ENCODE peak calls at places on chromosomes 5 and 9, in five cellular contexts. E is A673, Q is lung, Z is cardiac muscle cell, B is HCT116. S is an unnamed sample.

GRCh38 chr5:65037845-65038815 is 269.4 kb downstream of the CWC27 start:
- DNase-seq in B (peak; percentile 65), Q (no peak), Z (no peak), E (peak; percentile 42), S (peak; percentile 23)

GRCh38 chr9:85522459-85523092 is 219.2 kb downstream of the AGTPBP1 start:
- DNase-seq in Q (no peak), B (no peak), Z (peak; percentile 35), E (peak; percentile 55), S (peak; percentile 11)

GRCh38 chr9:137318976-137319375 is 16.9 kb upstream of the NRARP start:
- DNase-seq in Z (peak; percentile 25), Q (no peak), B (no peak), E (no peak), S (no peak)

GRCh38 chr5:119398713-119399492 is 43.1 kb downstream of the TNFAIP8 start:
- DNase-seq in Q (peak; percentile 44), E (no peak), B (no peak), Z (no peak), S (peak; percentile 73)

GRCh38 chr5:68303038-68303738 is 87.6 kb downstream of the PIK3R1 start:
- DNase-seq in B (no peak), E (no peak), Z (peak; percentile 25), Q (no peak), S (no peak)

GRCh38 chr9:89366711-89367110 is 48.4 kb downstream of the SECISBP2 start:
- DNase-seq in Z (no peak), B (no peak), Q (no peak), E (no peak), S (no peak)

GRCh38 chr9:27368317-27368985 is 71.5 kb upstream of the EQTN start:
- DNase-seq in Z (no peak), Q (no peak), E (no peak), B (no peak), S (no peak)

GRCh38 chr9:77952641-77953341 is 78.8 kb downstream of the GNAQ start:
- DNase-seq in Z (no peak), B (no peak), E (peak; percentile 19), Q (no peak), S (no peak)

GRCh38 chr5:175652741-175653663 is 4.9 kb upstream of the HRH2 start:
- DNase-seq in B (no peak), Q (no peak), E (no peak), Z (no peak), S (peak; percentile 15)

GRCh38 chr9:73869261-73869660 is 627.9 kb upstream of the RORB start:
- DNase-seq in E (peak; percentile 59), B (no peak), Z (no peak), Q (no peak), S (peak; percentile 7)

GRCh38 chr5:67576112-67576511 is 379.5 kb upstream of the CD180 start:
- DNase-seq in Z (no peak), B (no peak), Q (no peak), E (no peak), S (no peak)

GRCh38 chr5:159332800-159333563 is 2.7 kb upstream of the IL12B start:
- DNase-seq in Z (no peak), B (no peak), Q (no peak), E (no peak), S (no peak)

GRCh38 chr5:97049175-97049574 is 93.2 kb downstream of the LIX1 start:
- DNase-seq in Q (no peak), Z (no peak), E (no peak), B (no peak), S (no peak)

GRCh38 chr9:71524996-71525580 is 243.2 kb downstream of the CEMIP2 start:
- DNase-seq in B (no peak), Z (no peak), E (no peak), Q (no peak), S (no peak)

GRCh38 chr9:21872696-21873095 is 70.3 kb downstream of the MTAP start:
- DNase-seq in Z (no peak), Q (no peak), E (peak; percentile 7), B (no peak), S (no peak)

DNA sequence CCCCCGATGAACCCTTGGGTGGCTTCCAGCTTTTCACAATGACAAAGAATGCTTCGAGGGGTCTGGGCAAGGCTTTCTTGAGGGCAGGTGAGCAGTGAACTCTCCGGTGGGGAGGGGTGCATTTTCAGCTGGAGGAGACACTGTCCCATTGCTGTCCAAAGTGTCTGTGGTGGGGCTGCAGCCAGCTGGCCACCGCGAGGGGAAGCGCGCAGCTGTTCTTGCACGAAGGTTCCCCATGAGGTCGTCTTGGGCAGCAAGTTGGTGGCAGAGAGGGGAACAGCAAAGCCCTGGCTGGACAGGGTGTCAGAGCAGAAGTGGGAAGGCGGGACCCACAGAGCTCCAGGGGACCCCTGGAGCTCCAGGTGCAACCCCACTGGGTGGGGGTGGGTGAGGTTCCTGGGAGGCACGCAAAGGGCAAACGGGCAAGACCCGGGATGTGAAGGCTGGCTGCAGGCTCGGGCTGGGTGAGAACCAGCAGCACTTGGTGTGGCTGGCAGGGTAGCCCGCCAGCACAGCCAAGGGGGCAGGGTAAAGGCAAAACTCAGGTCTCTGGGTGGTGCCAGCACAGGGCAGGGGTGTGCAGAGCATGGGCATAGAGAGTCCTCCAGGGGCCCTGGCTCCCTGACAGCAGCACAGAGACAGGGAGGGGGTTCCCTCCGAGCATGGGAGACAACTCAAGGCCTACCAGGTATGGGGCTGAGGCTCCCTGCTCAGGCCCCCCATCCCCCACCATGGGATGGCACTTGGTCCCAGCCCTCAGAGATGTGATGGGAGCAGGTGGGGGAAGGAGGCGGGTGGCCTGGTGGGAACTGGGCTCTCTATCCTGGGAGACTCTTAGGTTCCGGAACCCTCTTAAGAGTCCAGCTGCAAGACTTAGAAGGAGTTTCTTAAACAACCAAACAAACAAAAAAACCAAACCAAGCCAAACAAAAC is 26.6 kb downstream of the TSPAN17 start:
- DNase-seq in Q (no peak), E (no peak), B (no peak), Z (no peak), S (no peak)
- H3K36me3 ChIP-seq in Q (no peaks in the 10 kb centered on the region), E (no peaks in the 10 kb centered on the region), B (no peaks in the 10 kb centered on the region), Z (no peaks in the 10 kb centered on the region), S (no peaks in the 10 kb centered on the region)

GRCh38 chr5:107472620-107473064 is 198.1 kb downstream of the EFNA5 start:
- DNase-seq in Z (no peak), E (no peak), Q (no peak), B (no peak), S (no peak)
- H3K4me1 ChIP-seq in Z (peaks cover 41% of the 10 kb centered on the region), E (peaks cover 34% of the 10 kb centered on the region), Q (peaks cover 19% of the 10 kb centered on the region), B (peaks cover 17% of the 10 kb centered on the region), S (peaks cover 5% of the 10 kb centered on the region)

DNA sequence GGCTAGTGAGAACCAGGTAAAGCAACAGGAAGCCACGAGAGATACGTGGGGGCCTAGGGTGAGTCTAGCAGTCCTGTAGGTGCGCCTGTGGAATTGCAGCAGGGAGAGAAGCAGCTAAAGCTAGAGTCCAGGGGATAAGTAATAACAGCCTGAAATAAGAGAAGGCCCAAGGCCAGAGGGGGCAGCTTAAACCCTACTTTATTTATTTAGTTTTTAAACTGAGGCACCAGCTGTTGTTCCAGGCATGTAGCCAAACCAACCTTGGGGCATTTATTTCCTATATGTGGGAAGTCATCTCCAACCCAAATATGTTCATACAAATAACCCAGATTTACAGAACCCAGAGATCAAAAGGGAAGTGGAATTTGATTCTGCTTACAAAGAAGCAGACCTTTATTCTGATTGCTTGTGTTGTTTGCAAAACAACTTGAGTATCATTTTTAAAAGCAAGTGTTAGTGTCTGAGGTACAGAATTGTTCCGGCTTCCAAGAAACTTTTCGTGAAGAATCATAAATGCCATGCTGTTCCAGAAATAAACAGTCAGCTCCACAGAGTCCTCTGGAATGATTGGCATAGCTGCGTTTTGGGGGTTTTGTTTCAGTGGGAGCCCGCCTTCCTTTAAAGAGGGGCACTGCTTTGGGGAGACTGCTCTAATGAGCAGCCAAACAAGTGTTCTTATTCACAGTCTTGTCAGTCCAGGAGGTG is 93.3 kb downstream of the GLDC start:
- DNase-seq in Z (no peak), E (no peak), Q (no peak), B (no peak), S (no peak)
- H3K36me3 ChIP-seq in Z (no peaks in the 10 kb centered on the region), E (no peaks in the 10 kb centered on the region), Q (no peaks in the 10 kb centered on the region), B (no peaks in the 10 kb centered on the region), S (no peaks in the 10 kb centered on the region)

GRCh38 chr9:113184089-113184488 is 33.3 kb downstream of the SLC31A2 start:
- DNase-seq in E (no peak), B (no peak), Z (no peak), Q (no peak), S (no peak)

GRCh38 chr9:113184509-113184908 is 33.7 kb downstream of the SLC31A2 start:
- DNase-seq in B (no peak), Q (no peak), E (no peak), Z (no peak), S (no peak)

GRCh38 chr9:113178087-113178486 is 27.3 kb downstream of the SLC31A2 start:
- DNase-seq in Z (no peak), E (no peak), B (no peak), Q (no peak), S (no peak)

GRCh38 chr9:113179839-113180238 is 29.0 kb downstream of the SLC31A2 start:
- DNase-seq in E (no peak), Z (no peak), Q (no peak), B (no peak), S (no peak)

DNA sequence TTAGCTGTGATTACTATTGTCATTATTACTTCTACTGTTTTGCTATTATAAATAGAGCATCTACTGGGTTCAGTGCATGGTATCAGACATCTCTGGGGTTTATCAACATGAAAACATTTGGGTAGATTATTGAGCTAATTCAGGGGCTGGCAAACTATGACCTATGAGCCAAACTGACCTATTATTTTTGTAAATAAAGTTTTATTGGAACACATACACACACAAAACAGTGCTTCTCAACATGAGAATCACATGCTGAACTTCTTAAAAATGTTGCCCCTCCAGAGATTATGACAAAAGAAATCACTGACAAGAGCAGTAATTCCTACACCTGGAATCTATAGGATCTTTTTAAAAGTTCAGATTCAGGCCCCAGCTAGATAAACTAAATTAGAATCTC is 30.4 kb downstream of the SLC31A2 start:
- DNase-seq in B (no peak), E (no peak), Z (no peak), Q (no peak), S (no peak)
- H3K4me1 ChIP-seq in B (no peaks in the 10 kb centered on the region), E (no peaks in the 10 kb centered on the region), Z (no peaks in the 10 kb centered on the region), Q (no peaks in the 10 kb centered on the region), S (no peaks in the 10 kb centered on the region)